ENCODE peak calls at places on chromosomes 4 and X, in eight cellular contexts. Z is LNCaP clone FGC, X is HEK293T, J is foreskin fibroblast, U is NCI-H1092, W is ELF-1, L is mucosa of descending colon, E is left cardiac atrium. S is an unnamed sample.

GRCh38 chr4:126267689-126268088 is 952.9 kb downstream of the FAT4 start:
- DNase-seq in Z (no peak), X (no peak), J (peak), U (no peak), W (no peak), L (no peak), E (no peak), S (no peak)

GRCh38 chr4:24174622-24175021 is 284.8 kb upstream of the PPARGC1A start:
- DNase-seq in Z (no peak), X (no peak), J (peak), U (no peak), W (peak), L (no peak), E (no peak), S (no peak)

GRCh38 chr4:147118523-147118922 is 172.9 kb upstream of the TTC29 start:
- DNase-seq in Z (peak), X (no peak), J (peak), U (no peak), W (no peak), L (no peak), E (no peak), S (no peak)

GRCh38 chr4:155768370-155768769 is 9.5 kb downstream of the GUCY1B1 start:
- DNase-seq in Z (no peak), X (no peak), J (no peak), U (no peak), W (no peak), L (no peak), E (no peak), S (no peak)

GRCh38 chr4:187685247-187685646 is 310.3 kb upstream of the ZFP42 start:
- DNase-seq in Z (no peak), X (no peak), J (no peak), U (no peak), W (no peak), L (no peak), E (no peak), S (no peak)

GRCh38 chr4:48228887-48229462 is 40.7 kb downstream of the TEC start:
- DNase-seq in Z (no peak), X (no peak), J (peak), U (no peak), W (no peak), L (no peak), E (no peak), S (no peak)

GRCh38 chr4:153142700-153143438 is 61.4 kb upstream of the TRIM2 start:
- DNase-seq in Z (peak), X (peak), J (peak), U (peak), W (peak), L (peak), E (peak), S (peak)

GRCh38 chrX:73577368-73577767 is 14.4 kb downstream of the CHIC1 start:
- DNase-seq in Z (no peak), X (no peak), J (peak), U (no peak), W (peak), L (no peak), E (no peak), S (peak)

GRCh38 chrX:18833071-18833731 is 125.8 kb downstream of the PPEF1 start:
- DNase-seq in Z (no peak), X (no peak), J (peak), U (peak), W (peak), L (no peak), E (peak), S (no peak)